ENCODE peak calls at places on chromosomes 6 and 20, in five cellular contexts. X, N, Y, E and Z are unnamed samples.

GRCh38 chr6:25831532-25832306 is at the start of gene SLC17A1:
- DNase-seq in X (no peak), N (no peak), Y (no peak), E (no peak), Z (no peak)

GRCh38 chr20:4830212-4830607 is 108.5 kb downstream of the PRND start:
- DNase-seq in X (no peak), N (no peak), Y (no peak), E (no peak), Z (no peak)

GRCh38 chr6:2748183-2748582 is 2.5 kb downstream of the MYLK4 start:
- DNase-seq in X (no peak), N (no peak), Y (no peak), E (no peak), Z (no peak)

GRCh38 chr20:54846948-54847347 is 371.6 kb downstream of the DOK5 start:
- DNase-seq in X (no peak), N (no peak), Y (no peak), E (no peak), Z (no peak)

GRCh38 chr20:732727-733126 is 35.6 kb downstream of the SLC52A3 start:
- DNase-seq in X (peak), N (no peak), Y (no peak), E (no peak), Z (no peak)

GRCh38 chr6:152696543-152696942 is 1.2 kb upstream of the MYCT1 start:
- DNase-seq in X (no peak), N (no peak), Y (no peak), E (peak), Z (peak)

GRCh38 chr6:92337571-92337970 is 1081.8 kb downstream of the EPHA7 start:
- DNase-seq in X (no peak), N (no peak), Y (no peak), E (no peak), Z (no peak)

GRCh38 chr6:113634352-113635163 is 222.6 kb upstream of the MARCKS start:
- DNase-seq in X (no peak), N (no peak), Y (no peak), E (peak), Z (peak)

GRCh38 chr20:54254596-54254995 is 46.7 kb downstream of the PFDN4 start:
- DNase-seq in X (no peak), N (no peak), Y (no peak), E (peak), Z (no peak)

GRCh38 chr20:52572687-52573086 is 381.1 kb upstream of the ZFP64 start:
- DNase-seq in X (no peak), N (no peak), Y (no peak), E (peak), Z (peak)

GRCh38 chr20:61457725-61458124 is 205.7 kb downstream of the CDH4 start:
- DNase-seq in X (no peak), N (no peak), Y (no peak), E (no peak), Z (no peak)

GRCh38 chr6:107812370-107812769 is 11.7 kb downstream of the SCML4 start:
- DNase-seq in X (no peak), N (no peak), Y (no peak), E (no peak), Z (no peak)

GRCh38 chr20:42836339-42836738 is 353.4 kb downstream of the PTPRT start:
- DNase-seq in X (no peak), N (no peak), Y (no peak), E (no peak), Z (no peak)

GRCh38 chr6:44388135-44388487 is 605 bp downstream of the CDC5L start:
- DNase-seq in X (no peak), N (no peak), Y (no peak), E (no peak), Z (peak)

GRCh38 chr6:35368038-35368887 is 25.9 kb downstream of the PPARD start:
- DNase-seq in X (no peak), N (no peak), Y (no peak), E (peak), Z (peak)

GRCh38 chr6:47256361-47256760 is 53.3 kb downstream of the TNFRSF21 start:
- DNase-seq in X (no peak), N (no peak), Y (no peak), E (peak), Z (peak)

GRCh38 chr20:49386848-49387605 is 95.4 kb downstream of the KCNB1 start:
- DNase-seq in X (peak), N (no peak), Y (no peak), E (no peak), Z (no peak)

GRCh38 chr6:34027939-34028441 is 117.9 kb downstream of the GRM4 start:
- DNase-seq in X (no peak), N (no peak), Y (no peak), E (no peak), Z (no peak)

GRCh38 chr20:42589976-42590639 is 599.6 kb downstream of the PTPRT start:
- DNase-seq in X (no peak), N (no peak), Y (no peak), E (no peak), Z (no peak)

GRCh38 chr6:153702671-153703070 is 336.4 kb upstream of the OPRM1 start:
- DNase-seq in X (no peak), N (no peak), Y (no peak), E (peak), Z (no peak)

GRCh38 chr6:151762817-151763216 is 44.7 kb upstream of the ESR1 start:
- DNase-seq in X (no peak), N (no peak), Y (no peak), E (no peak), Z (no peak)

GRCh38 chr6:90859612-90860011 is 272.7 kb upstream of the MAP3K7 start:
- DNase-seq in X (no peak), N (no peak), Y (no peak), E (no peak), Z (no peak)

GRCh38 chr6:158661156-158661555 is 11.3 kb downstream of the SYTL3 start:
- DNase-seq in X (no peak), N (no peak), Y (no peak), E (no peak), Z (no peak)

GRCh38 chr6:50249493-50249892 is 199.8 kb upstream of the DEFB112 start:
- DNase-seq in X (no peak), N (no peak), Y (no peak), E (peak), Z (no peak)

GRCh38 chr20:60210779-60211617 is 252.8 kb downstream of the CDH26 start:
- DNase-seq in X (peak), N (peak), Y (peak), E (peak), Z (peak)

GRCh38 chr6:147378819-147379218 is 129.7 kb upstream of the SAMD5 start:
- DNase-seq in X (no peak), N (no peak), Y (no peak), E (no peak), Z (no peak)

DNA sequence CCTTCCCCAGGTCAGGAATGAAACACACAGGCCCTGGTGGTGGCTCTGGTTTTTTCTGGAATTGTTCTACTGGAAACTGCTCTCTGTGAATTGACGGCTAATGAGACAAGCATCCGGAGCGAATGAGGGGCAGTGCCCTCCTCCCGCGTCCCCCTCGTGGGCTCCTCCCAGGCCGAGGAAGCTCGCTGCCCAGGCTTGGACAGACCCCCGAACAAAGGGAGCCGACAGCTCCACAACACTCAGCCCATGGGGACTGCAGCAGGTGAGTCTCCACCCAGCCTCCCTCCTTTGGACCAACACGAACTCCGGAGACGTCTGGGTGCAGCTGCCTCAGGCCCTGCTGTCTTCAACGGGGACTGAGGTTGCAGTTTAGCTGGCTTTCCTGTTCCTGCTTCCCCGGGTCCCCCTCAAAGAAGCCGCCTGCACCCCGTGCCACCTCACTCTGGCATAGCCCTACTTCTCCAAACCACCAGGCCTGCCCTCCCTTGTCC is 31.3 kb upstream of the AFDN start:
- DNase-seq in X (peak), N (no peak), Y (no peak), E (no peak), Z (no peak)
- H3K4me3 ChIP-seq in X (no peak), N (peak), Y (peak), E (no peak), Z (no peak)

GRCh38 chr6:4021862-4022715 is 56.8 kb downstream of the FAM217A start:
- DNase-seq in X (no peak), N (no peak), Y (no peak), E (peak), Z (peak)
- TF ChIP-seq CTCF in X (no peak), N (no peak), Y (no peak), E (no peak), Z (no peak)

GRCh38 chr20:37346526-37347346 is 796 bp downstream of the SRC start:
- DNase-seq in X (peak), N (no peak), Y (no peak), E (no peak), Z (no peak)

GRCh38 chr20:37344506-37345338 is 1.2 kb upstream of the SRC start:
- DNase-seq in X (peak), N (no peak), Y (peak), E (no peak), Z (no peak)

GRCh38 chr20:37347347-37347823 is 1.4 kb downstream of the SRC start:
- DNase-seq in X (peak), N (no peak), Y (no peak), E (no peak), Z (no peak)

GRCh38 chr20:37345339-37346231 is at the start of gene SRC:
- DNase-seq in X (peak), N (peak), Y (peak), E (peak), Z (peak)

GRCh38 chr20:37346232-37346525 is 239 bp downstream of the SRC start:
- DNase-seq in X (no peak), N (no peak), Y (no peak), E (no peak), Z (no peak)
- H3K4me3 ChIP-seq in X (peak), N (peak), Y (peak), E (peak), Z (peak)

DNA sequence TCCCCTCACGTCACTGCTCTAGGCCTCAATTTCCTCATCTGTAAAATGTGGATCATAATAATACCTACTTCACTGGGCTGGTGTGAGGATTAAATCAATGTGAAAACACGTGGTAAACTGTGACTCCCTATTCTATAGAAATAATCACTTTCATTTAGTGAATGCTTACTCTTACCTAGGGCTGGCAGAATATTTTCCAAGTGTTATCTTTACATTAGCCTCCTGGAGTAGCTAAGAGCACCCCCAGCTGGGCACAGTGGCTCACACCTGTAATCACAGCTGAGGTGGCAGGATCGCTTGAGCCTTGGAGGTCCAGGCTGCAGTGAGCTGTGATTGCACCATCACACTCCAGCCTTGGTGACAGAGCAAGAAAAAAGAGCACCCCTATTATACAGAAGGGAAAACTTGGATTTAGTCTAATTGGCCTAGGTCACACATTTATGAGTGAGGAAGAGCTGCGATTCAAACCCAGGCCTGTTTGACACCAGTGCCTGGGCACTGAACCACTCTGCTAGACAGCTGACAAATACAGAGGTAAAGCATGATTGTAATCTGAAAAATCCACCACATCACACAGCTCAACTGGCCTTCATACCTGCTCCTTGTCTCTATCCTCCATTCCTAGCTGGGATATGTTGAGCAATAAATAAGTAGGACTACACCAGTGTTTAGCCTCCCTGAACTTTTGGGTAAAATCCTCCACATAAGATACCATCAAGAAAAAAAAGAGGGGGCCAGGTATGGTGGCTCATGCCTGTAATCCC is 1.4 kb upstream of the SNTA1 start:
- DNase-seq in X (no peak), N (peak), Y (no peak), E (peak), Z (no peak)
- TF ChIP-seq CTCF in X (no peak), N (peak), Y (no peak), E (peak), Z (no peak)

GRCh38 chr6:128266946-128267345 is 253.5 kb downstream of the PTPRK start:
- DNase-seq in X (no peak), N (no peak), Y (no peak), E (peak), Z (no peak)
- H3K4me3 ChIP-seq in X (no peak), N (no peak), Y (no peak), E (no peak), Z (no peak)

DNA sequence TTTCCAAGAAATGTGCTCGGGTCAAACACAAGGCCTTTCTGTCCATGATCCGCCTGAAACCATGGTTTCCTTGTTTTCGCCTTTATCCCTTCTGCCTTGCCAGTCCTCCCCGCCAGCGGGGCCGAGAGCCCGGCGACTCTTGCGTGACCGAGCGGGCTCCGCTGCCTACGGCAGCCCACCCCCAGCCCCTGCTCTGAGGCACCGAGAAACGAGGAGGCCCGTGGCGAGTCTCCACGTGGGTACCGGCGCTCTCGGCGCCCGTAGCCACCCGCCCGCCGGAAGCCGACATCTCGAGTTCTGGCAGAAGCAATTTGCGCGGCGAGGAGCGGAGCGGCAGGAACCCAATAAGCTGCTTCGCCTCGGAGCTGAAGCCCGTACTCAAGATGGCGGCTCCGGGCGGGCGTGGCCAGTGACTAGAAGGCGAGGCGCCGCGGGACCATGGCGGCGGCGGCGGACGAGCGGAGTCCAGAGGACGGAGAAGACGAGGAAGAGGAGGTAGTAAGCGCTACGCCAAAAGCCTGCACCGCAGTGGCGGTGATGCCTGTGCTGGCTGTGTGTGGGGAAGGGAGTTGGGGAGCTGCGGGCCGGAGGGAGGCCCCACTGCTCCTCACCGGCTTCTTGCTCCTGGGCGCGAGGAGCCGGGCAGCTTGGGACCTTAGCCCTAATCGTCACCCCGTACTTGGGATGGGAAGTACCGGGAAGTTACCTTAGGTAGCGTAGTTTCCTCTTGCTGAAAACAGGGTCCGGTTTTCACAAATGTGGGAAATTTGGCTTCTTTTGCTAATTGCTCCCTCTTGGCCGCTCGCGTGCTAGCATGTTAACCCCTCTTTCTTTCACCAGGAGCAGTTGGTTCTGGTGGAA is at the start of gene GTF3C6:
- DNase-seq in X (peak), N (peak), Y (peak), E (peak), Z (peak)
- TF ChIP-seq CTCF in X (no peak), N (peak), Y (no peak), E (no peak), Z (no peak)

DNA sequence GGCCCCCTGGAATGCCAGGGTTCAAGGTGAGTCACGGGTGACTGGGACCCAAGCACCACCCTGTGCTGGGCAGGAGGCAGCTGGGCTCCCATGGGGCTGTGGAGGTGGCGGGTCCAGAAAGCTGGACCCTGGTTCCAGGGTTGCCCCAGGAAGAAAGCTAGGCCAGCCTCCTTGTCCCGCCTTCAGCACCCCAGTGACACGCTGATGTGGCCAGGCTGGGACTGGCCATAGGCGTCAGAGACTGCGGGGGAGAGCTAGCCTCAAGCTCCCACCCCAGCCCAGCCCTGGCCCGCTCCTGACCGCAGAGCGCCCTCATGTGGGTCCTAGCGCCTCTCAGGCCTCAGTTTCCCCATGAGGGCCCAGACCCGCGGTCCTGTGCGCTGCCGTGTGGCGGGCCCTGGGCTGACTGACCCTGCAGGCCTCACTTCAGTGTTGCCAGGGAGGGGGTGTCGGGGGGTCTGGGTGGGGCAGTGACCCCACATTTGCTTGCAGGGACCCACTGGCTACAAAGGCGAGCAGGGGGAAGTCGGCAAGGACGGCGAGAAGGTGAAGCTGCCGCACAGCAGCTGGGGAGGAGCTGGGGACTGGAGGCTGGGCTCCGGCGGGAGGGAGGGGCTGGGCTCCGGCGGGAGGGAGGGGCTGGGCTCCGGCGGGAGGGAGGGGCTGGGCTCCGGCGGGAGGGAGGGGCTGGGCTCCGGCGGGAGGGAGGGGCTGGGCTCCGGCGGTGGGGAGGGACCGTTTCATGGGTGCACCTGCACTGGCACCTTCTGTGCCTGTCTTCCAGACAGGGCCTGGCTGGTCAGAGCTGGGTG is 7.8 kb downstream of the COL9A3 start:
- DNase-seq in X (no peak), N (no peak), Y (no peak), E (no peak), Z (no peak)
- H3K4me3 ChIP-seq in X (no peak), N (peak), Y (no peak), E (peak), Z (no peak)

DNA sequence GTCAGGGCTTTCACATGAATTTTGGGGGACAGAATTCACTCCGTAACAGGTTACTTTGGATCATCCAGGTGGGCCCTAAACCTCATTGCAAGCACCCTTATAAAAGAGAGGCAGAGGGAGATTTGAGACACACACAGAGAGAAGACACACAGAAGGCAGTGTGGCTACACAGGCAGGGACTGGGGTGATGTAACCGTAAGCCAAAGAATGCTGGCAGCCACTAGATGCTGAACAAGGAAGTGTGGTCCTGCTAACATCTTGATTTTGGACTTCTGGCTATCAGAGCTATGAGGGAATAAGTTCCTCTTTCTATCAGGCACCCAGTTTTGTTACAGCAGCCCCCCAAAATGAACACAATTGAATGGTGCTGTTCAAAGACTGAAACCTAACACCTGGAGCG is 191.3 kb upstream of the MYLIP start:
- DNase-seq in X (no peak), N (no peak), Y (no peak), E (no peak), Z (no peak)
- TF ChIP-seq CTCF in X (no peak), N (no peak), Y (no peak), E (no peak), Z (no peak)